ENCODE peak calls at places on chromosomes 3 and 15, in six cellular contexts. K, X, A, T, Z and B are unnamed samples.

GRCh38 chr15:66854012-66854965 is 152.3 kb downstream of the SMAD6 start:
- DNase-seq in K (no peak), X (no peak), A (no peak), T (no peak), Z (no peak), B (peak; percentile 66)

GRCh38 chr15:51917493-51917892 is 54.1 kb downstream of the LEO1 start:
- DNase-seq in K (peak; percentile 82), X (no peak), A (peak; percentile 36), T (no peak), Z (no peak), B (peak; percentile 55)

GRCh38 chr15:78192826-78193594 is 41.4 kb downstream of the ACSBG1 start:
- DNase-seq in K (no peak), X (no peak), A (no peak), T (no peak), Z (no peak), B (peak; percentile 10)

GRCh38 chr3:168977696-168978374 is 685.7 kb downstream of the MECOM start:
- DNase-seq in K (no peak), X (no peak), A (peak; percentile 70), T (no peak), Z (no peak), B (no peak)

GRCh38 chr3:113254171-113254947 is 43.0 kb downstream of the BOC start:
- DNase-seq in K (no peak), X (no peak), A (no peak), T (no peak), Z (no peak), B (no peak)

GRCh38 chr3:140258222-140258724 is 323.3 kb downstream of the CLSTN2 start:
- DNase-seq in K (no peak), X (no peak), A (no peak), T (no peak), Z (no peak), B (no peak)

GRCh38 chr15:93467327-93467726 is 378.3 kb upstream of the RGMA start:
- DNase-seq in K (peak; percentile 10), X (no peak), A (peak; percentile 72), T (no peak), Z (no peak), B (no peak)

GRCh38 chr15:101429646-101430045 is 59.9 kb downstream of the PCSK6 start:
- DNase-seq in K (no peak), X (no peak), A (no peak), T (no peak), Z (no peak), B (no peak)

GRCh38 chr15:101068961-101069734 is 150.0 kb downstream of the LRRK1 start:
- DNase-seq in K (peak; percentile 98), X (peak; percentile 56), A (peak; percentile 29), T (peak; percentile 89), Z (peak; percentile 39), B (peak; percentile 92)

GRCh38 chr3:142998439-142998838 is 2.9 kb upstream of the U2SURP start:
- DNase-seq in K (no peak), X (no peak), A (peak; percentile 65), T (no peak), Z (no peak), B (no peak)

GRCh38 chr3:143001369-143002082 is at the start of gene U2SURP:
- DNase-seq in K (peak; percentile 99), X (peak; percentile 97), A (peak; percentile 99), T (peak; percentile 93), Z (peak; percentile 92), B (peak; percentile 92)

GRCh38 chr3:143001034-143001368 is 369 bp upstream of the U2SURP start:
- DNase-seq in K (no peak), X (no peak), A (no peak), T (no peak), Z (no peak), B (no peak)

GRCh38 chr3:143000525-143000924 is 845 bp upstream of the U2SURP start:
- DNase-seq in K (peak; percentile 78), X (no peak), A (peak; percentile 84), T (no peak), Z (peak; percentile 13), B (no peak)

GRCh38 chr3:142999881-143000280 is 1.5 kb upstream of the U2SURP start:
- DNase-seq in K (peak; percentile 36), X (no peak), A (peak; percentile 65), T (no peak), Z (no peak), B (no peak)
- H3K4me3 ChIP-seq in K (no peak overlapping the region), X (no peak overlapping the region), A (peak overlapping the region; percentile 97), T (no peak overlapping the region), Z (no peak overlapping the region), B (no peak overlapping the region)

GRCh38 chr3:181302960-181303359 is 313.4 kb upstream of the DNAJC19 start:
- DNase-seq in K (no peak), X (no peak), A (no peak), T (no peak), Z (no peak), B (no peak)

GRCh38 chr3:181300033-181300432 is 310.5 kb upstream of the DNAJC19 start:
- DNase-seq in K (no peak), X (no peak), A (no peak), T (no peak), Z (no peak), B (no peak)

GRCh38 chr3:181292984-181293383 is 303.4 kb upstream of the DNAJC19 start:
- DNase-seq in K (no peak), X (no peak), A (peak; percentile 77), T (no peak), Z (peak; percentile 20), B (no peak)

DNA sequence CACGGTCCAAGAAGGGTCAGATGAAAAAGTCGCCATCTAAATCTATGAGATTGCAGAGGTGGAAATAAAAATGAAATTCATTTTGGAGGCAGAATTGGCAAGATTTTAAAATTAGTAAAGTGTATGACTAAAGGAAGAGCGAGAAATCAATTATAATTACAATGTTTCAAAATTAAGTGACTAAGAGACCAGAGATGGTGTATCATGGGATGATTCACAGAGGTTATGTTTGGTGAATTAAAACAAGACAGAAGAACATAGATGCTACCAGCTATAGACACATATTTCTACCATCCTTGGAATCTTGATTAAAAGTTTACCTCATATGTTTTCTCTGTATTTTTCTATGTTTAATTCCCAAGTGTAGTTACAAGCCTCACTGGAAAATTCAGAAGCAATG is 308.9 kb upstream of the DNAJC19 start:
- DNase-seq in K (no peak), X (no peak), A (peak; percentile 20), T (no peak), Z (no peak), B (no peak)
- H3K27me3 ChIP-seq in K (no peaks in the 10 kb centered on the region), X (no peaks in the 10 kb centered on the region), A (no peaks in the 10 kb centered on the region), T (no peaks in the 10 kb centered on the region), Z (no peaks in the 10 kb centered on the region), B (no peaks in the 10 kb centered on the region)

DNA sequence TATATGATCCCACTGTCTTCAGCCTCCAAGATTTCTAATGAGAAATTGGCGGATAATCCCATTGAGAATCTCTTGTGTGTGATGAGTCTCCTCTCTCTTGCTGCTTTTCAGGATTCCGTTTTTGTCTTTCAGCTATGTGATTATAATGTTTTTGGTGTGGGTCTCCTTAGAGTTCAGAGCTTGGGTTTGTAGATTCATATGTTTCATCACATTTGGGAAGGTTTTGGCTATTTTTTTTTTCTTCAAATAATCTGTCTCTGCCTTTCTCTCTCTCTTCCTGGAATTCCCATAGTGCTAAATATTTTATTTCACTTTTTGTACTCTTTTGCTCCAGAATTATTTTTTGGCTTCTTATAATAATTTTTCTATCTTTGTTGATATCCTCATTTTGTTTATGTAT is 40.4 kb downstream of the SACM1L start:
- DNase-seq in K (no peak), X (no peak), A (no peak), T (no peak), Z (no peak), B (no peak)
- H3K4me3 ChIP-seq in K (no peak overlapping the region), X (no peak overlapping the region), A (no peak overlapping the region), T (no peak overlapping the region), Z (no peak overlapping the region), B (no peak overlapping the region)

GRCh38 chr3:138936763-138937689 is 9.9 kb downstream of the FOXL2 start:
- DNase-seq in K (no peak), X (peak; percentile 85), A (no peak), T (no peak), Z (no peak), B (peak; percentile 65)

GRCh38 chr3:138937690-138938055 is 9.3 kb downstream of the FOXL2 start:
- DNase-seq in K (no peak), X (peak; percentile 65), A (no peak), T (no peak), Z (no peak), B (no peak)

GRCh38 chr3:138938877-138939562 is 7.9 kb downstream of the FOXL2 start:
- DNase-seq in K (peak; percentile 27), X (peak; percentile 61), A (no peak), T (no peak), Z (no peak), B (no peak)

GRCh38 chr3:138939563-138940241 is 7.2 kb downstream of the FOXL2 start:
- DNase-seq in K (peak; percentile 63), X (peak; percentile 75), A (no peak), T (no peak), Z (no peak), B (peak; percentile 90)

DNA sequence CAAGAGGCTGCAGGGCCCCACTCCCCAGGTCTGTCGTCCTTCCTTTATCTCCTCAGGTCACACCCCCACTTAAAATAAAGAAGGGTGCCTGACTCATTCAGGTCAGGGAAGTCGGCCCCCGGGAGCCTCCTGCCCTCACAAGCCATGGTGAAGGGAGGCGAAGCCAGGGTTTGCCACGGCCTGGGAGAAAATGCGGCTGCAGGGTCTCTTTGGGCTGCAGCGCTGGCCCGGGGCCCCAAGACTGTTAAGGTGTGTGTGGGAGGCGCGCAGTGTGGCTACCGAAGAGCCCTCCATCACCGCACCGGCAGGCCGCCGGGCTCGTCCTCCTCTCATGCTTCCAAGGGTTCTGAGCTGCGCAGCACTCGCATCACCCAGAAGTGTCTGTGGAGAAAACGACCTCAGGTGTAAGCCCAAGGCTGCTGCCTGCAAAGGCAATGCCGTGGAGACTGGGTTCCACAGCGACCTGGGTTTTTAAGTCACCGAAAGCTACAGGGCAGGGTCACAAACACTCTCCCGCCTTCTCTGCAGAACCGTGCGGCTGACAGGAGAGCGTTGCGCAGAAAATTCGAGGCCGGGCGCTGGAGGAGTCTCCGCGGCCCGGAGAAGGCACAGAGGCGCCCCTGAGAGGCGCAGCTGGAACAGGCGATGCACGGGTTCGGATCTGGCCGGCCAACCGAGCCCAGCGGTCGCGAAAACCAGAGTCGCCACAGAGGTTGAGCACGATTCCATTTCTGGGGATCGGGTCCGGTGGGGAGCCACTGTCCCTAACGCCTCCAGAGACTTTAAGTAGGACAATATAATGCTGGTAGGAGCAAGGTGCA is 8.7 kb downstream of the FOXL2 start:
- DNase-seq in K (peak; percentile 40), X (peak; percentile 66), A (no peak), T (no peak), Z (no peak), B (peak; percentile 79)
- H3K27me3 ChIP-seq in K (peaks cover 54% of the 10 kb centered on the region), X (no peaks in the 10 kb centered on the region), A (peaks cover 81% of the 10 kb centered on the region), T (peaks cover 63% of the 10 kb centered on the region), Z (peaks cover 57% of the 10 kb centered on the region), B (peaks cover 74% of the 10 kb centered on the region)

GRCh38 chr15:26891448-26891881 is 24.6 kb downstream of the GABRA5 start:
- DNase-seq in K (peak; percentile 91), X (peak; percentile 44), A (peak; percentile 72), T (peak; percentile 66), Z (peak; percentile 24), B (peak; percentile 88)
- H3K4me3 ChIP-seq in K (no peak overlapping the region), X (no peak overlapping the region), A (no peak overlapping the region), T (no peak overlapping the region), Z (no peak overlapping the region), B (no peak overlapping the region)